ENCODE peak calls at places on chromosomes 6 and 20, in four cellular contexts. T is GM12878, N is A549, U is HepG2. R is an unnamed sample.

GRCh38 chr6:116562019-116562403 is 8.5 kb downstream of the CALHM4 start:
- ATAC-seq in T (no peak), N (no peak), U (peak), R (no peak)

GRCh38 chr6:158763440-158764187 is 55.6 kb downstream of the EZR start:
- ATAC-seq in T (peak), N (no peak), U (no peak), R (no peak)

GRCh38 chr6:139014945-139015344 is 13.6 kb upstream of the ABRACL start:
- ATAC-seq in T (no peak), N (no peak), U (peak), R (no peak)

GRCh38 chr6:30814137-30815084 is 69.9 kb upstream of the DDR1 start:
- ATAC-seq in T (peak), N (peak), U (peak), R (no peak)

GRCh38 chr6:107304421-107305025 is 154.8 kb downstream of the PDSS2 start:
- ATAC-seq in T (no peak), N (no peak), U (no peak), R (no peak)

GRCh38 chr20:53879048-53879684 is 191.2 kb downstream of the BCAS1 start:
- ATAC-seq in T (peak), N (no peak), U (peak), R (no peak)

GRCh38 chr6:105760746-105761145 is 325.4 kb upstream of the PRDM1 start:
- ATAC-seq in T (no peak), N (no peak), U (no peak), R (no peak)

GRCh38 chr6:158686791-158687381 is 37.0 kb downstream of the SYTL3 start:
- ATAC-seq in T (peak), N (no peak), U (no peak), R (peak)

GRCh38 chr20:35273449-35274171 is 4.3 kb downstream of the MMP24OS start:
- ATAC-seq in T (no peak), N (no peak), U (no peak), R (no peak)

GRCh38 chr6:53347250-53347920 is 1.4 kb downstream of the ELOVL5 start:
- ATAC-seq in T (peak), N (no peak), U (peak), R (no peak)

GRCh38 chr6:53348436-53349208 is at the start of gene ELOVL5:
- ATAC-seq in T (peak), N (peak), U (peak), R (peak)

GRCh38 chr6:53352360-53352759 is 3.6 kb upstream of the ELOVL5 start:
- ATAC-seq in T (no peak), N (no peak), U (no peak), R (no peak)

GRCh38 chr6:53347921-53348435 is 772 bp downstream of the ELOVL5 start:
- ATAC-seq in T (peak), N (peak), U (peak), R (peak)

DNA sequence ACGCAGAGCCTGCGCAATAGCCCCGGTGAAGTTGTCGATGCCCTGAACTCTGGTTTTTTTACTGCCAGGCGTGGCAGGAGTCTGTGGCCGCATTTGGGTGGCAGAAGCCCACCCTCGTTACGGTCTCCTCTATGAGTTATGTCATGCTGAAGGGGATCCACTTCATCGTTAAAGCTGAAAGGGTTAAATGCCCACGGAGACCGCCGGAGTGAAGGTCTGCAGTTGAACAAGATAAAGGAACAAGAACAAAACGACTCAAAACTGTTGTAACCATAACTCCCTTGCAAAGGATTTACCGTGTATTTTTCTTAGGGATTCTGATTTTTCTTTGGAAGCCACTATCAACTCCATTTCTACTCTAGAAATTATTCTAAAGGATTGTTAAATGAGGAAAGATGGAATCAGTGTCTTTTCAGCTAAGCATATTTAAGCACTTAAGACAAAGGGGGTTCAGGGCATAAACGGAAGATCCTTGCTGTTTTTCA is 501 bp upstream of the ELOVL5 start:
- ATAC-seq in T (no peak), N (no peak), U (no peak), R (no peak)
- TF ChIP-seq EP300 in T (no peak), N (no peak), U (no peak), R (no peak)

DNA sequence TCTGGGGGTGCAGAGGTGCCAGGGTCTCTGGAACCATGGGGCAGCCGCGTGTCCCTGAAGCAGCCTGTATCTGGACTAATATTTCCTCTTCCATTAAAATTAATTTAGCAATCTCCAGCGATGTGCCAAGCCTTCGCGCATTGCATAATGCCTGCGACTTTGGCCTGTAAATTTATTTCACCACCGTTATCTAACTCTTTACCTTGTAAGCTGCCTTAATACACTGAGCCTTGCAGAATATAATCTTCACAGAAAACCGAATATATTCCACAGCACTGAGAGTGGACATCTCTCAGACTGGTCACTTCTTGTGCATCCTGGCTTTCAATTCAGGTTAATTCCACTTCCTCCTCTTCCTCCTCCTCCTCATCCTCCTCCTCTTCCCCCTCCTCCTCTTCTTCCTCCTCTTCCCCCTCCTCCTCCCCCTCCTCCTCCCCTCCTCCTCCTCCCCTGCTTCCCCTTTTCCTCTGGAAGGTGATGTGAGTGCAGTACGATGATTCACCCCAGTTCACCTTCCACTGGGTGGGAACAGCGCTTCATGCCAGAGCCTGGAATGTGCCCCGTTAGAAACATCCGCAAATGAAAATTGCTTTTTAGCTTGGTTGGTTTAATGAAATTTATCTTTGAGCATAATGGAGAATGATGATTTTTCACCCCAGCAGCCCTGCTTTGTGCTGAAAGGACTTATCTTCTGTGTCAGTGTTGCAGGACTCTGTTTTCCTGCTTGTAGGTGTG is 101.4 kb downstream of the CDH4 start:
- ATAC-seq in T (no peak), N (no peak), U (no peak), R (no peak)
- TF ChIP-seq EP300 in T (no peak), N (no peak), U (no peak), R (no peak)

GRCh38 chr20:59322813-59323469 is 22.5 kb downstream of the EDN3 start:
- ATAC-seq in T (no peak), N (no peak), U (no peak), R (no peak)
- TF ChIP-seq EP300 in T (no peak), N (no peak), U (no peak), R (no peak)

DNA sequence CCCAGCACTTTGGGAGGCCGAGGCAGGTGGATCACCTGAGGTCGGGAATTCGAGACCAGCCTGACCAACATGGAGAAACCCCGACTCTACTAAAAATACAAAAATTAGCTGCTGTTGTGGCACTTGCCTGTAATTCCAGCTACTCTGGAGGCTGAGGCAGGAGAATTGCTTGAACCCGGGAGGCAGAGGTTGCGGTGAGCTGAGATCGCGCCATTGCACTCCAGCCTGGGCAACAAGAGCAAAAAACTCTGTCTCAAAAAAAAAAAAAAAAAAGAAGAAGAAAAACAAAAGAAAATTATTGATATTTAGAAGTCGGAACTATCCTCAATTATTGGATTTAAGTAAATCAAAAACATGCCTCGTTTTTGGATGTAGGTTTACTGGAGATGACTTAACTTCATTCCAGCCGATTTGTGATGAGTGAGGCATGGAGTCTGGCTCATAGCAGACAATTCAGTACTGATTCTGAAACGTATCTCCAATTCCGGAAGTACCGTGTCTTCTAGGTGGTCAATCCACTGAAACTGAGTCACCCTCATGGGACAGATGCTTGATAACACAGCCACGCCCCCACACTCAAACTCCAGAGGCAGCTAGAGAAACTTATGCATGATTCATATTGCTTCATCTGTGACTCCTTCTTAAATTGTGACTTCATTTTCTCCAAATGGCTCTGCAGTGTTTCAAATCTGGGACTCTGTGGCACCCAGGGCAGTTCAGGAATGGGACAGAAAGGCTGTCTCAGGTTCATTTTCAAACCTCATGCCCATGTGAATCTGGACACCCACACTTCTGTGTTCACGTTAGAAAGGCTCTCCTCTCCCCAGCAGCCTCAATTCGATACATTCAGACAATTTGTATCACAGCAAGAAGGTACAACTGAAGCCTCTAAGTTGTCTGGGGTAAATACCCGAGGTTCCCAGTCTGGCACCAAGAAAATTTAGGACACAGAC is 110.4 kb upstream of the ARMC2 start:
- ATAC-seq in T (peak), N (peak), U (no peak), R (peak)
- TF ChIP-seq EP300 in T (no peak), N (no peak), U (no peak), R (no peak)

DNA sequence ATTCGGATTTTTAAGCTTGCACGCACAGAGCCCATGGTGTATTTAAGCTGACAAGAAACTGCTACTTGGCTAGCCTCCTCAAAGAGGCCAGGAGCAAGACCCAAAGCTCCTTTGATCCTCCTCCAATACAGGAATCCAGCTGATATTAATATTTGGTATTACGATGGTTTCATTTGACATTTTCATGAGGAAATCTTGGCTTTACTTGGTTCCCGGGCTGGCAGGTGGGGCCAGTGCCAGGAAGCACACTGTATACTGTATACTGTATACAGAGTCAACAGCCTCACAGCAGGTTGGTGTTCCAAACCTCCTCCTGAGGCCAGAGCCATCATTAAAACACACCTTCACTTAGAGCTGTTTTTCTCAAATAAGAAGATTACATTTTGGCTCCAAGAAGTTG is 138.2 kb upstream of the ARMC2 start:
- ATAC-seq in T (no peak), N (no peak), U (no peak), R (no peak)
- TF ChIP-seq EP300 in T (no peak), N (no peak), U (no peak), R (no peak)

GRCh38 chr6:43509984-43510826 is at the start of gene LRRC73:
- ATAC-seq in T (peak), N (peak), U (peak), R (peak)
- TF ChIP-seq EP300 in T (no peak), N (no peak), U (no peak), R (no peak)

GRCh38 chr20:23007886-23008285 is 27.2 kb upstream of the SSTR4 start:
- ATAC-seq in T (no peak), N (no peak), U (no peak), R (no peak)
- TF ChIP-seq EP300 in T (no peak), N (no peak), U (no peak), R (no peak)

GRCh38 chr6:72657391-72657790 is 35.5 kb downstream of the KCNQ5 start:
- ATAC-seq in T (no peak), N (no peak), U (no peak), R (no peak)
- TF ChIP-seq EP300 in T (no peak), N (no peak), U (no peak), R (no peak)

R was measured in gastroesophageal sphincter.